ENCODE peak calls at places on chromosomes 4 and X, in five cellular contexts. I is NK-92 treated with Interleukin-12 subunit alpha and Interleukin-12 subunit beta, amount 100 ng/mL, for 24 hours; K is WTC11; F is AG08396; H is D341Med. G is an unnamed sample.

GRCh38 chrX:119236599-119237525 is 777 bp downstream of the PGRMC1 start:
- DNase-seq in I (peak), K (peak), F (peak), H (peak), G (no peak)

GRCh38 chr4:122826596-122827257 is at the start of gene FGF2:
- DNase-seq in I (no peak), K (peak), F (peak), H (peak), G (no peak)

GRCh38 chr4:27474691-27475090 is 614.0 kb downstream of the STIM2 start:
- DNase-seq in I (no peak), K (no peak), F (no peak), H (no peak), G (no peak)

GRCh38 chr4:88104902-88105610 is 53.4 kb downstream of the ABCG2 start:
- DNase-seq in I (no peak), K (no peak), F (peak), H (no peak), G (no peak)

GRCh38 chr4:106494066-106494465 is 125.5 kb upstream of the GIMD1 start:
- DNase-seq in I (no peak), K (no peak), F (no peak), H (no peak), G (no peak)

GRCh38 chr4:54230479-54231418 is 1.7 kb downstream of the PDGFRA start:
- DNase-seq in I (no peak), K (peak), F (peak), H (peak), G (no peak)

GRCh38 chrX:92260102-92260501 is 480.9 kb downstream of the PCDH11X start:
- DNase-seq in I (no peak), K (peak), F (no peak), H (no peak), G (no peak)

GRCh38 chr4:140769209-140769608 is 13.0 kb upstream of the TBC1D9 start:
- DNase-seq in I (no peak), K (no peak), F (no peak), H (no peak), G (no peak)

GRCh38 chr4:140724780-140725179 is 31.4 kb downstream of the TBC1D9 start:
- DNase-seq in I (no peak), K (no peak), F (no peak), H (no peak), G (no peak)

GRCh38 chrX:12961191-12961718 is 13.7 kb upstream of the TMSB4X start:
- DNase-seq in I (no peak), K (no peak), F (no peak), H (no peak), G (no peak)

GRCh38 chr4:153676984-153677383 is 7.1 kb upstream of the TLR2 start:
- DNase-seq in I (no peak), K (no peak), F (peak), H (no peak), G (no peak)